ENCODE peak calls at places on chromosomes 3 and 15, in seven cellular contexts. One of them, this sample, is unnamed.

GRCh38 chr3:137946341-137946973 is 63.5 kb upstream of the CLDN18 start:
- DNase-seq in A549: peak; percentile 70
- DNase-seq in HepG2: peak; percentile 62
- DNase-seq in uterus: peak; percentile 18
- DNase-seq in esophagus squamous epithelium: no peak
- DNase-seq in K562: peak; percentile 71
- DNase-seq in endothelial cell of umbilical vein: peak; percentile 57
- DNase-seq in this sample: peak; percentile 14

GRCh38 chr3:187264051-187264450 is 27.5 kb downstream of the MASP1 start:
- DNase-seq in K562: no peak
- DNase-seq in esophagus squamous epithelium: no peak
- DNase-seq in uterus: no peak
- DNase-seq in A549: peak; percentile 38
- DNase-seq in endothelial cell of umbilical vein: peak; percentile 91
- DNase-seq in HepG2: peak; percentile 72
- DNase-seq in this sample: no peak

GRCh38 chr3:70933105-70933810 is 620.8 kb upstream of the MDFIC2 start:
- DNase-seq in endothelial cell of umbilical vein: peak; percentile 58
- DNase-seq in uterus: no peak
- DNase-seq in A549: no peak
- DNase-seq in esophagus squamous epithelium: no peak
- DNase-seq in K562: no peak
- DNase-seq in HepG2: peak; percentile 9
- DNase-seq in this sample: no peak

GRCh38 chr3:129358177-129359101 is 70.0 kb downstream of the EFCAB12 start:
- DNase-seq in A549: no peak
- DNase-seq in esophagus squamous epithelium: no peak
- DNase-seq in endothelial cell of umbilical vein: no peak
- DNase-seq in uterus: no peak
- DNase-seq in HepG2: no peak
- DNase-seq in K562: no peak
- DNase-seq in this sample: no peak

GRCh38 chr3:111252795-111253194 is 181.2 kb downstream of the NECTIN3 start:
- DNase-seq in uterus: no peak
- DNase-seq in K562: no peak
- DNase-seq in esophagus squamous epithelium: no peak
- DNase-seq in A549: peak; percentile 56
- DNase-seq in endothelial cell of umbilical vein: no peak
- DNase-seq in HepG2: no peak
- DNase-seq in this sample: no peak

GRCh38 chr15:63600001-63600645 is 2.9 kb downstream of the FBXL22 start:
- DNase-seq in esophagus squamous epithelium: no peak
- DNase-seq in uterus: no peak
- DNase-seq in A549: peak; percentile 56
- DNase-seq in HepG2: no peak
- DNase-seq in endothelial cell of umbilical vein: no peak
- DNase-seq in K562: no peak
- DNase-seq in this sample: no peak

GRCh38 chr3:170204023-170204472 is 18.2 kb upstream of the PRKCI start:
- DNase-seq in endothelial cell of umbilical vein: no peak
- DNase-seq in uterus: no peak
- DNase-seq in esophagus squamous epithelium: no peak
- DNase-seq in HepG2: peak; percentile 60
- DNase-seq in K562: no peak
- DNase-seq in A549: no peak
- DNase-seq in this sample: no peak

GRCh38 chr15:31265090-31265870 is 61.4 kb upstream of the KLF13 start:
- DNase-seq in endothelial cell of umbilical vein: no peak
- DNase-seq in K562: no peak
- DNase-seq in uterus: no peak
- DNase-seq in esophagus squamous epithelium: no peak
- DNase-seq in A549: no peak
- DNase-seq in HepG2: peak; percentile 79
- DNase-seq in this sample: no peak

GRCh38 chr3:66196633-66197032 is 24.2 kb upstream of the SLC25A26 start:
- DNase-seq in endothelial cell of umbilical vein: peak; percentile 15
- DNase-seq in A549: no peak
- DNase-seq in esophagus squamous epithelium: no peak
- DNase-seq in K562: no peak
- DNase-seq in uterus: no peak
- DNase-seq in HepG2: no peak
- DNase-seq in this sample: no peak

GRCh38 chr3:116473602-116474001 is 28.3 kb upstream of the LSAMP start:
- DNase-seq in uterus: no peak
- DNase-seq in endothelial cell of umbilical vein: no peak
- DNase-seq in A549: no peak
- DNase-seq in HepG2: no peak
- DNase-seq in K562: no peak
- DNase-seq in esophagus squamous epithelium: no peak
- DNase-seq in this sample: no peak

GRCh38 chr3:156817931-156818765 is 8.0 kb upstream of the LEKR1 start:
- DNase-seq in endothelial cell of umbilical vein: peak; percentile 16
- DNase-seq in A549: no peak
- DNase-seq in esophagus squamous epithelium: no peak
- DNase-seq in HepG2: no peak
- DNase-seq in uterus: no peak
- DNase-seq in K562: no peak
- DNase-seq in this sample: no peak
- TF ChIP-seq POLR2A in endothelial cell of umbilical vein: no peak
- TF ChIP-seq POLR2A in A549: no peak
- TF ChIP-seq POLR2A in esophagus squamous epithelium: no peak
- TF ChIP-seq POLR2A in HepG2: no peak
- TF ChIP-seq POLR2A in uterus: no peak
- TF ChIP-seq POLR2A in K562: no peak
- TF ChIP-seq POLR2A in this sample: no peak

GRCh38 chr3:141355242-141355641 is 13.1 kb upstream of the ZBTB38 start:
- DNase-seq in esophagus squamous epithelium: no peak
- DNase-seq in endothelial cell of umbilical vein: no peak
- DNase-seq in uterus: no peak
- DNase-seq in K562: no peak
- DNase-seq in A549: no peak
- DNase-seq in HepG2: no peak
- DNase-seq in this sample: no peak

GRCh38 chr3:141349711-141350110 is 18.6 kb upstream of the ZBTB38 start:
- DNase-seq in HepG2: no peak
- DNase-seq in K562: no peak
- DNase-seq in A549: no peak
- DNase-seq in uterus: no peak
- DNase-seq in esophagus squamous epithelium: no peak
- DNase-seq in endothelial cell of umbilical vein: no peak
- DNase-seq in this sample: no peak

GRCh38 chr3:141353652-141354495 is 14.4 kb upstream of the ZBTB38 start:
- DNase-seq in K562: peak; percentile 31
- DNase-seq in A549: no peak
- DNase-seq in uterus: no peak
- DNase-seq in endothelial cell of umbilical vein: no peak
- DNase-seq in esophagus squamous epithelium: no peak
- DNase-seq in HepG2: no peak
- DNase-seq in this sample: no peak

GRCh38 chr3:141354517-141354916 is 13.8 kb upstream of the ZBTB38 start:
- DNase-seq in endothelial cell of umbilical vein: no peak
- DNase-seq in K562: no peak
- DNase-seq in uterus: no peak
- DNase-seq in HepG2: no peak
- DNase-seq in esophagus squamous epithelium: no peak
- DNase-seq in A549: no peak
- DNase-seq in this sample: no peak

GRCh38 chr3:141352262-141352984 is 15.9 kb upstream of the ZBTB38 start:
- DNase-seq in esophagus squamous epithelium: no peak
- DNase-seq in HepG2: no peak
- DNase-seq in endothelial cell of umbilical vein: no peak
- DNase-seq in A549: no peak
- DNase-seq in K562: no peak
- DNase-seq in uterus: no peak
- DNase-seq in this sample: no peak
- TF ChIP-seq POLR2A in esophagus squamous epithelium: no peak
- TF ChIP-seq POLR2A in HepG2: no peak
- TF ChIP-seq POLR2A in endothelial cell of umbilical vein: no peak
- TF ChIP-seq POLR2A in A549: no peak
- TF ChIP-seq POLR2A in K562: no peak
- TF ChIP-seq POLR2A in uterus: no peak
- TF ChIP-seq POLR2A in this sample: no peak

DNA sequence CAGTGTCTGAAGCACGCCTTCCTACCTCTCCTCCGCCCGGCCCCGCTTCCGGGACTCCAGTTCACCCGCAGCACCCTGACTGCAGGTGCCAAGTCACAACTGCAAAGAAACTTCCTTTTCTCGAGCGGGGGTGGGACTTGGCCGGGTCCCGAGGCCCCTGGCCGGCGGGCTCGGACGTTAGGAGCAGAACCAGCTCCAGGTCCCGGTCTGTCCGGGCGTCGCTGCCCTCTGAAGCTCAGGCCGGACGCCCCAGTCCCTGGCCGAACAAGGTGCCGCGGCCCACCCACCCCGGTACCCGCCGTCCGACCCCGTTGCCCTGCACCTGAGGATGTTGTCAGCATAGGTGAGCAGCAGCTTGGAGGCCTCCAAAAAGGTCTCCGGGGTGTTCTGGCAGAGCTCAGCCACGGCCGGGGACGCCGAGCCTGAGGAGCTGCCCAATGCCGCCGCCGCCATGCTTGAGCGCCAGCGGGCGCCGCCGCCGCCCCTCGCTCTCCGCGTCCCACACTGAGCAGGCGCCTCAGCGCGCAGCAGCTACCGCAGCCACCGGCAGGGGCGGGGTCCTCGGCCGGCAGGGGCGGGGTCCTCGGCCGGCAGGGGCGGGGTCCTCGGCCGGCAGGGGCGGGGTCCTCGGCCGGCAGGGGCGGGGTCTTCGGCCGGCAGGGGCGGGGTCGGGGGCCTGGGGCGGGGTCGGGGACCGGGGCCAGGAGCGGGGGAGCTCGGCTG is at the start of gene NGLY1:
- DNase-seq in HepG2: peak; percentile 59
- DNase-seq in esophagus squamous epithelium: peak; percentile 52
- DNase-seq in K562: peak; percentile 97
- DNase-seq in uterus: peak; percentile 82
- DNase-seq in endothelial cell of umbilical vein: peak; percentile 81
- DNase-seq in A549: peak; percentile 83
- DNase-seq in this sample: peak; percentile 70
- TF ChIP-seq POLR2A in HepG2: peak; percentile 93
- TF ChIP-seq POLR2A in esophagus squamous epithelium: peak; percentile 72
- TF ChIP-seq POLR2A in K562: peak; percentile 91
- TF ChIP-seq POLR2A in uterus: peak; percentile 92
- TF ChIP-seq POLR2A in endothelial cell of umbilical vein: peak; percentile 89
- TF ChIP-seq POLR2A in A549: peak; percentile 96
- TF ChIP-seq POLR2A in this sample: peak; percentile 31

GRCh38 chr3:195807681-195808121 is 4.0 kb downstream of the MUC4 start:
- DNase-seq in endothelial cell of umbilical vein: no peak
- DNase-seq in uterus: no peak
- DNase-seq in esophagus squamous epithelium: no peak
- DNase-seq in HepG2: no peak
- DNase-seq in A549: no peak
- DNase-seq in K562: no peak
- DNase-seq in this sample: no peak

GRCh38 chr3:195810455-195810845 is 1.3 kb downstream of the MUC4 start:
- DNase-seq in esophagus squamous epithelium: no peak
- DNase-seq in K562: no peak
- DNase-seq in HepG2: no peak
- DNase-seq in endothelial cell of umbilical vein: no peak
- DNase-seq in A549: no peak
- DNase-seq in uterus: no peak
- DNase-seq in this sample: no peak

GRCh38 chr3:195809796-195810454 is 1.8 kb downstream of the MUC4 start:
- DNase-seq in esophagus squamous epithelium: no peak
- DNase-seq in HepG2: no peak
- DNase-seq in A549: no peak
- DNase-seq in endothelial cell of umbilical vein: no peak
- DNase-seq in uterus: no peak
- DNase-seq in K562: no peak
- DNase-seq in this sample: no peak

GRCh38 chr3:195808741-195809290 is 2.9 kb downstream of the MUC4 start:
- DNase-seq in A549: no peak
- DNase-seq in K562: no peak
- DNase-seq in esophagus squamous epithelium: no peak
- DNase-seq in uterus: no peak
- DNase-seq in endothelial cell of umbilical vein: no peak
- DNase-seq in HepG2: no peak
- DNase-seq in this sample: no peak

GRCh38 chr3:195809291-195809785 is 2.4 kb downstream of the MUC4 start:
- DNase-seq in A549: no peak
- DNase-seq in HepG2: no peak
- DNase-seq in esophagus squamous epithelium: no peak
- DNase-seq in uterus: no peak
- DNase-seq in K562: no peak
- DNase-seq in endothelial cell of umbilical vein: no peak
- DNase-seq in this sample: no peak
- TF ChIP-seq POLR2A in A549: no peak
- TF ChIP-seq POLR2A in HepG2: no peak
- TF ChIP-seq POLR2A in esophagus squamous epithelium: no peak
- TF ChIP-seq POLR2A in uterus: no peak
- TF ChIP-seq POLR2A in K562: no peak
- TF ChIP-seq POLR2A in endothelial cell of umbilical vein: no peak
- TF ChIP-seq POLR2A in this sample: no peak

GRCh38 chr3:46897829-46898320 is 20.4 kb downstream of the PTH1R start:
- DNase-seq in A549: no peak
- DNase-seq in endothelial cell of umbilical vein: no peak
- DNase-seq in HepG2: peak; percentile 38
- DNase-seq in esophagus squamous epithelium: no peak
- DNase-seq in K562: peak; percentile 47
- DNase-seq in uterus: no peak
- DNase-seq in this sample: no peak
- TF ChIP-seq POLR2A in A549: no peak
- TF ChIP-seq POLR2A in endothelial cell of umbilical vein: no peak
- TF ChIP-seq POLR2A in HepG2: no peak
- TF ChIP-seq POLR2A in esophagus squamous epithelium: no peak
- TF ChIP-seq POLR2A in K562: no peak
- TF ChIP-seq POLR2A in uterus: no peak
- TF ChIP-seq POLR2A in this sample: no peak

DNA sequence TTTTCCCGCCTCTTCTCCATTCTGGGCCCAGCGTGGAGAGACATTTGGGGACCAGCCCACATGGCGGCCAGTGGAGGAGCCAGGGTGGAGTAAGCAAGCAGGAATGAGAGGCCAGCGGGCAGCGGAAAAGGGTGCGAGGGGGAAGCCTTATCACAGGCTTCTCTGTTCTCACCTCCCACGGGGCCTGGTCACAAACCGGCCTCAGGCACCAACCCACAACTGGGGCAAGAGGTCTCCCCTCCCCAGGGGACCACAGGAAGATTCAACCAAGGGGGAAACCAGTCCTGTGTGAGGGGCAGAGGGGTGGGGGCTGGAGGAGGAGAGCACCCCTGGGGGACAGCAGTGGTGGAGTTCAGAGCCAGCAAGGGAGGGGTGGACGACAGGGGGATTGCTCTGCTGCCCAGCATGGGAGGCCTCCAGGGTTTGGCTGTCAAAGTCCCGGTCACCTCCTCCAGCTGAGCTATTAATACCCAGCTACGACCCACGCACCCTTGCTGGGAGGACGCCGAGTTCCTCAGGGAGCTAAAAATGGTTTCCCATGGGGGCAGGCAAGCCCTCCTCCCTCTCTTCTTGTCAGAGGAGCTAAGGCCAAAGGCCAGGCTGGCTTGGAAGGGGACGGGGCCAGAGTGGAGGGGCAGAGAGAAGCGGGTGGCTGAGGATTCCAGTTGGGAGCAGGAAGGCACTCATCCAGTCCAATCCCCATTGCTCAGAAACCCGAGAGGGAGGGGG is 23.8 kb upstream of the RPL29 start:
- DNase-seq in A549: no peak
- DNase-seq in endothelial cell of umbilical vein: no peak
- DNase-seq in esophagus squamous epithelium: no peak
- DNase-seq in K562: no peak
- DNase-seq in uterus: peak; percentile 85
- DNase-seq in HepG2: no peak
- DNase-seq in this sample: no peak
- TF ChIP-seq POLR2A in A549: no peak
- TF ChIP-seq POLR2A in endothelial cell of umbilical vein: no peak
- TF ChIP-seq POLR2A in esophagus squamous epithelium: no peak
- TF ChIP-seq POLR2A in K562: no peak
- TF ChIP-seq POLR2A in uterus: no peak
- TF ChIP-seq POLR2A in HepG2: no peak
- TF ChIP-seq POLR2A in this sample: no peak

GRCh38 chr3:4303187-4304123 is at the start of gene SETMAR:
- DNase-seq in esophagus squamous epithelium: peak; percentile 50
- DNase-seq in endothelial cell of umbilical vein: peak; percentile 85
- DNase-seq in A549: peak; percentile 89
- DNase-seq in K562: peak; percentile 97
- DNase-seq in uterus: peak; percentile 92
- DNase-seq in HepG2: peak; percentile 73
- DNase-seq in this sample: peak; percentile 75
- TF ChIP-seq POLR2A in esophagus squamous epithelium: no peak
- TF ChIP-seq POLR2A in endothelial cell of umbilical vein: peak; percentile 82
- TF ChIP-seq POLR2A in A549: peak; percentile 74
- TF ChIP-seq POLR2A in K562: peak; percentile 87
- TF ChIP-seq POLR2A in uterus: peak; percentile 35
- TF ChIP-seq POLR2A in HepG2: peak; percentile 67
- TF ChIP-seq POLR2A in this sample: peak; percentile 84

This sample was measured in GM12891.